ENCODE peak calls at places on chromosomes 3 and 15, in four cellular contexts. W is NB4, F is Peyer's patch, K is heart left ventricle. C is an unnamed sample.

GRCh38 chr3:110568246-110568645 is 503.4 kb upstream of the NECTIN3 start:
- DNase-seq in K (no peak), W (no peak), F (no peak), C (no peak)

GRCh38 chr15:43243246-43243645 is 22.4 kb upstream of the EPB42 start:
- DNase-seq in W (no peak), F (no peak), K (no peak), C (no peak)

GRCh38 chr3:16516695-16517481 is 3.4 kb upstream of the RFTN1 start:
- DNase-seq in K (peak; percentile 61), F (peak; percentile 56), W (no peak), C (no peak)

GRCh38 chr15:100665570-100665969 is 63.2 kb downstream of the ASB7 start:
- DNase-seq in W (no peak), K (no peak), F (no peak), C (no peak)

GRCh38 chr15:92714071-92714456 is 58.5 kb upstream of the FAM174B start:
- DNase-seq in F (no peak), K (no peak), W (peak; percentile 31), C (no peak)

GRCh38 chr3:133938770-133939495 is 43.3 kb upstream of the RAB6B start:
- DNase-seq in F (peak; percentile 3), W (peak; percentile 55), K (peak; percentile 7), C (no peak)

GRCh38 chr3:38490288-38490860 is 5.8 kb upstream of the EXOG start:
- DNase-seq in K (no peak), F (no peak), W (no peak), C (no peak)

GRCh38 chr15:32893412-32893811 is 175.6 kb downstream of the GREM1 start:
- DNase-seq in F (no peak), W (no peak), K (no peak), C (no peak)

GRCh38 chr3:165156757-165157156 is 39.4 kb downstream of the SLITRK3 start:
- DNase-seq in W (no peak), F (no peak), K (no peak), C (no peak)

GRCh38 chr15:40486066-40486770 is 15.4 kb downstream of the CHST14 start:
- DNase-seq in F (peak; percentile 27), W (no peak), K (no peak), C (no peak)

GRCh38 chr15:39665629-39666245 is 84.9 kb downstream of the THBS1 start:
- DNase-seq in F (no peak), K (no peak), W (no peak), C (no peak)

GRCh38 chr3:88991496-88991895 is 115.9 kb upstream of the EPHA3 start:
- DNase-seq in W (no peak), K (no peak), F (no peak), C (no peak)

GRCh38 chr15:44096596-44096995 is 98.5 kb downstream of the FRMD5 start:
- DNase-seq in W (no peak), K (no peak), F (no peak), C (no peak)

GRCh38 chr15:57313134-57313483 is 63.2 kb upstream of the CGNL1 start:
- DNase-seq in F (no peak), K (no peak), W (no peak), C (no peak)

GRCh38 chr3:121988146-121988545 is 33.9 kb downstream of the ILDR1 start:
- DNase-seq in K (no peak), W (no peak), F (no peak), C (no peak)

GRCh38 chr3:29313074-29313473 is 32.2 kb downstream of the RBMS3 start:
- DNase-seq in K (no peak), W (no peak), F (no peak), C (no peak)

GRCh38 chr3:105367406-105368213 is 901 bp downstream of the ALCAM start:
- DNase-seq in K (peak; percentile 54), F (peak; percentile 91), W (peak; percentile 97), C (peak; percentile 16)

GRCh38 chr3:158488670-158489069 is 82.3 kb upstream of the MLF1 start:
- DNase-seq in F (no peak), W (no peak), K (no peak), C (no peak)

GRCh38 chr3:46930945-46931403 is 45.6 kb downstream of the CCDC12 start:
- DNase-seq in W (no peak), K (no peak), F (no peak), C (no peak)

GRCh38 chr3:53242642-53243041 is 13.2 kb downstream of the TKT start:
- DNase-seq in F (no peak), W (no peak), K (no peak), C (no peak)

GRCh38 chr15:70111203-70112017 is 13.7 kb upstream of the TLE3 start:
- DNase-seq in W (peak; percentile 68), F (peak; percentile 83), K (peak; percentile 84), C (no peak)

GRCh38 chr3:39139442-39139841 is 13.9 kb downstream of the CSRNP1 start:
- DNase-seq in W (no peak), F (peak; percentile 23), K (no peak), C (no peak)

GRCh38 chr3:130711885-130712284 is 34.7 kb downstream of the PIK3R4 start:
- DNase-seq in K (no peak), W (no peak), F (no peak), C (no peak)

GRCh38 chr3:96748139-96748538 is 66.3 kb upstream of the EPHA6 start:
- DNase-seq in W (no peak), K (no peak), F (no peak), C (no peak)

GRCh38 chr3:47495886-47496285 is 17.6 kb downstream of the ELP6 start:
- DNase-seq in F (no peak), K (no peak), W (no peak), C (no peak)

GRCh38 chr15:101027273-101027901 is 108.2 kb downstream of the LRRK1 start:
- DNase-seq in W (no peak), F (peak; percentile 44), K (no peak), C (no peak)

GRCh38 chr15:78243076-78243475 is 8.7 kb upstream of the ACSBG1 start:
- DNase-seq in K (no peak), F (peak; percentile 34), W (no peak), C (no peak)

GRCh38 chr15:70156781-70157261 is 59.1 kb upstream of the TLE3 start:
- DNase-seq in F (no peak), K (peak; percentile 40), W (no peak), C (no peak)

GRCh38 chr3:129101370-129102138 is 20.1 kb downstream of the RAB43 start:
- DNase-seq in F (no peak), K (no peak), W (no peak), C (no peak)

GRCh38 chr15:57444877-57445513 is 68.7 kb downstream of the CGNL1 start:
- DNase-seq in K (no peak), W (peak; percentile 29), F (no peak), C (no peak)

GRCh38 chr3:160576621-160577020 is 11.2 kb upstream of the KPNA4 start:
- DNase-seq in F (no peak), K (no peak), W (no peak), C (no peak)

GRCh38 chr15:61831505-61831921 is 228.7 kb downstream of the VPS13C start:
- DNase-seq in W (peak; percentile 83), K (no peak), F (no peak), C (no peak)

GRCh38 chr3:16839271-16840110 is 45.3 kb upstream of the PLCL2 start:
- DNase-seq in W (no peak), F (no peak), K (no peak), C (no peak)

GRCh38 chr3:140546649-140547048 is 131.2 kb upstream of the TRIM42 start:
- DNase-seq in F (no peak), K (no peak), W (no peak), C (no peak)

GRCh38 chr3:134366221-134366927 is 7.9 kb downstream of the AMOTL2 start:
- DNase-seq in F (peak; percentile 27), K (peak; percentile 14), W (no peak), C (no peak)

GRCh38 chr15:95609096-95609495 is 721.4 kb upstream of the NR2F2 start:
- DNase-seq in F (no peak), W (peak; percentile 50), K (no peak), C (no peak)

GRCh38 chr3:57706462-57706861 is 13.6 kb upstream of the DENND6A start:
- DNase-seq in W (no peak), F (no peak), K (no peak), C (no peak)

DNA sequence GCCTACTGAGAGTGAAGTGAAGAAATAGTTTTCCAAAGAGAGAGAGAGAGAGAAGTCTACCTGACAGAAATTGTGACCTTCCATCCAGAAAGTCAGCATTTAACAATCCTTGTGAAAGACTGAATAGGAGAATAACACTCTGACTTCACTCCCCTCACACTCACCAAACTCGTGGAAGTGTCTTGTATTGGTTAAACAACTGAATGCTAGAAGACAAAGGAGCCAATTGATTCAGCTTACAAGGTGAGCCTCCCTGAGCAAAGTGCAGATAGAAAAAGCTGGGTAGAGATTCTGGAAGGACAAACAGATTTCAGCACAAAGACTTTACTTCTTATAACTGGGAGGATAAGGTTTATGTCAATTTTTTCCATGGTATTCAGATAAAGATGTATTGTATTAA is 40.8 kb upstream of the OSTN start:
- DNase-seq in K (no peak), F (no peak), W (no peak), C (no peak)
- TF ChIP-seq CTCF in K (no peak), F (no peak), W (no peak), C (no peak)

GRCh38 chr15:99051308-99051707 is 43.7 kb upstream of the PGPEP1L start:
- DNase-seq in K (no peak), F (no peak), W (no peak), C (no peak)
- TF ChIP-seq CTCF in K (no peak), F (no peak), W (no peak), C (no peak)

GRCh38 chr15:22811640-22812039 is 25.2 kb downstream of the NIPA1 start:
- DNase-seq in K (no peak), W (peak; percentile 48), F (peak; percentile 70), C (no peak)
- TF ChIP-seq CTCF in K (peak; percentile 28), W (peak; percentile 54), F (peak; percentile 26), C (no peak)

GRCh38 chr3:146747928-146748327 is 142.8 kb upstream of the PLSCR5 start:
- DNase-seq in W (no peak), K (no peak), F (no peak), C (no peak)
- TF ChIP-seq CTCF in W (no peak), K (no peak), F (no peak), C (no peak)

DNA sequence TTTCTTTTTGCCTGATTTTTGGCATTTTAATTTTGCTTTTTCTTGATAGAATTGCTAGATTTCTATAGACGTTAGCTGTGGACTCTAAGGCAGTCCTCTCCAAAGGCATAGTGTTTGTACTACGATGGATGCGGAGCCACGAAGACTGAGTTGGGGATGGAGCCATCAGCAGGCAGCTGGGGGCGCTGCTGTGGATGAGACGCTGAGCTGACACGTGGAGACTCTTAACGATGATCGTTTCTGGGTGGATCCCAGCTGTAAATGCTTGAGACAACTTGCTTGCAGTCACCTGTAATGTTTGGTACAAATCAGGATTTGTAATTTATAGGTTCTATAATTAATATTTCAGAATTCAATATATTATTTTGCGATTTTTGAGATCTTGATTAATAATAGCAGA is 13.3 kb upstream of the PPP1R2 start:
- DNase-seq in F (peak; percentile 64), W (peak; percentile 50), K (no peak), C (no peak)
- TF ChIP-seq CTCF in F (no peak), W (peak; percentile 56), K (peak; percentile 31), C (peak; percentile 46)

C was measured in CD4-positive, alpha-beta T cell.